ENCODE peak calls at places on chromosome 6, in ten cellular contexts. T is lower leg skin, I is testis, N is foreskin fibroblast, K is BE2C, F is IMR-90, M is fibroblast of mammary gland, G is cardiac fibroblast, Z is fibroblast of villous mesenchyme, W is left ventricle myocardium inferior. S is an unnamed sample.

GRCh38 chr6:134347916-134348805 is 30.2 kb upstream of the SGK1 start:
- DNase-seq in K (no peak), N (peak), M (peak), G (peak), W (peak), Z (peak), F (peak), I (no peak), T (no peak), S (peak)

GRCh38 chr6:129604321-129604720 is 105.7 kb downstream of the ARHGAP18 start:
- DNase-seq in I (no peak), G (no peak), F (no peak), N (no peak), W (no peak), T (no peak), Z (no peak), M (no peak), K (no peak), S (no peak)

GRCh38 chr6:106553440-106553839 is 75.9 kb downstream of the RTN4IP1 start:
- DNase-seq in N (no peak), F (no peak), G (no peak), W (no peak), I (no peak), T (no peak), Z (no peak), K (no peak), M (no peak), S (no peak)

GRCh38 chr6:86017236-86017635 is 374.6 kb upstream of the SYNCRIP start:
- DNase-seq in W (no peak), T (no peak), M (no peak), G (no peak), K (no peak), F (no peak), I (no peak), N (no peak), Z (no peak), S (no peak)

GRCh38 chr6:161366301-161366953 is 92.6 kb upstream of the AGPAT4 start:
- DNase-seq in Z (no peak), M (no peak), G (no peak), I (no peak), N (no peak), T (no peak), W (no peak), K (no peak), F (no peak), S (no peak)

GRCh38 chr6:158002951-158003853 is 21.5 kb downstream of the SYNJ2 start:
- DNase-seq in M (peak), W (peak), G (peak), K (no peak), I (no peak), Z (peak), F (peak), T (no peak), N (peak), S (peak)

GRCh38 chr6:133241901-133242760 is 974 bp downstream of the EYA4 start:
- DNase-seq in F (peak), T (no peak), I (peak), W (peak), Z (peak), M (peak), K (peak), G (peak), N (peak), S (no peak)

GRCh38 chr6:80520195-80520594 is 413.7 kb downstream of the BCKDHB start:
- DNase-seq in I (no peak), Z (peak), G (peak), W (no peak), T (no peak), N (peak), F (peak), K (no peak), M (peak), S (no peak)

GRCh38 chr6:142934190-142934589 is 10.8 kb downstream of the HIVEP2 start:
- DNase-seq in N (no peak), F (no peak), Z (peak), I (no peak), K (no peak), G (no peak), W (no peak), M (no peak), T (no peak), S (no peak)

GRCh38 chr6:118856301-118856700 is 37.7 kb upstream of the ASF1A start:
- DNase-seq in W (no peak), N (no peak), K (no peak), F (no peak), T (no peak), G (no peak), M (no peak), Z (no peak), I (no peak), S (no peak)

GRCh38 chr6:114049367-114049966 is 78.5 kb upstream of the HDAC2 start:
- DNase-seq in K (no peak), F (peak), I (no peak), T (no peak), G (no peak), Z (no peak), W (no peak), M (no peak), N (peak), S (no peak)

GRCh38 chr6:56087421-56087820 is 160.0 kb downstream of the COL21A1 start:
- DNase-seq in K (no peak), N (peak), I (no peak), Z (peak), G (peak), T (no peak), M (no peak), W (no peak), F (peak), S (no peak)

GRCh38 chr6:75204959-75205775 is 686 bp downstream of the COL12A1 start:
- DNase-seq in W (no peak), M (peak), G (peak), T (peak), N (peak), F (peak), I (no peak), K (no peak), Z (peak), S (no peak)

GRCh38 chr6:24923885-24924401 is 11.8 kb downstream of the RIPOR2 start:
- DNase-seq in Z (no peak), M (no peak), F (no peak), I (no peak), N (no peak), G (no peak), T (no peak), K (no peak), W (no peak), S (no peak)

GRCh38 chr6:132096245-132096644 is 145.1 kb upstream of the CCN2 start:
- DNase-seq in Z (no peak), I (no peak), W (no peak), N (peak), K (no peak), T (no peak), M (peak), G (no peak), F (no peak), S (no peak)

GRCh38 chr6:130577178-130577919 is 211.5 kb downstream of the TMEM200A start:
- DNase-seq in M (no peak), F (no peak), G (no peak), Z (no peak), W (no peak), T (no peak), N (no peak), I (no peak), K (no peak), S (no peak)

GRCh38 chr6:106227612-106228507 is 97.7 kb downstream of the ATG5 start:
- DNase-seq in N (no peak), G (no peak), F (no peak), M (no peak), W (no peak), T (no peak), K (no peak), Z (no peak), I (no peak), S (no peak)

GRCh38 chr6:35048631-35049083 is 92.5 kb downstream of the TCP11 start:
- DNase-seq in T (peak), Z (peak), I (peak), K (no peak), G (peak), N (peak), F (peak), W (no peak), M (peak), S (no peak)

GRCh38 chr6:35047265-35048011 is 93.7 kb downstream of the TCP11 start:
- DNase-seq in T (peak), W (no peak), Z (peak), N (peak), G (peak), I (no peak), M (peak), K (no peak), F (peak), S (peak)

GRCh38 chr6:35046862-35047261 is 94.3 kb downstream of the TCP11 start:
- DNase-seq in T (no peak), N (peak), G (no peak), W (no peak), K (no peak), F (no peak), I (no peak), Z (peak), M (no peak), S (no peak)

GRCh38 chr6:35049346-35049745 is 91.8 kb downstream of the TCP11 start:
- DNase-seq in I (no peak), K (no peak), W (no peak), M (no peak), Z (no peak), G (no peak), T (no peak), N (no peak), F (no peak), S (no peak)

GRCh38 chr6:35048031-35048613 is 93.0 kb downstream of the TCP11 start:
- DNase-seq in G (no peak), F (no peak), T (peak), M (no peak), Z (no peak), W (no peak), N (no peak), K (no peak), I (peak), S (no peak)
- H3K4me3 ChIP-seq in G (no peak), F (no peak), T (no peak), M (no peak), Z (no peak), W (peak), N (no peak), K (no peak), I (no peak), S (no peak)

GRCh38 chr6:37033255-37033654 is 27.8 kb downstream of the FGD2 start:
- DNase-seq in K (no peak), Z (no peak), G (peak), F (peak), T (no peak), W (no peak), I (no peak), M (no peak), N (peak), S (no peak)

GRCh38 chr6:37029249-37029959 is 23.9 kb downstream of the FGD2 start:
- DNase-seq in M (peak), K (peak), Z (peak), W (peak), T (no peak), N (peak), I (peak), F (peak), G (peak), S (peak)

GRCh38 chr6:37027811-37028469 is 22.5 kb downstream of the FGD2 start:
- DNase-seq in F (no peak), G (no peak), N (no peak), T (no peak), W (no peak), Z (no peak), I (no peak), M (no peak), K (no peak), S (no peak)

GRCh38 chr6:37032239-37032638 is 26.8 kb downstream of the FGD2 start:
- DNase-seq in K (no peak), M (no peak), W (no peak), T (no peak), F (no peak), G (no peak), I (no peak), N (no peak), Z (no peak), S (no peak)

GRCh38 chr6:37030599-37030998 is 25.1 kb downstream of the FGD2 start:
- DNase-seq in Z (no peak), T (no peak), F (no peak), K (no peak), G (no peak), M (no peak), I (no peak), N (no peak), W (no peak), S (no peak)
- TF ChIP-seq CTCF in Z (no peak), T (no peak), F (no peak), K (no peak), G (no peak), M (no peak), I (no peak), N (no peak), W (no peak), S (no peak)

GRCh38 chr6:33073431-33073871 is at the start of gene HLA-DPA1:
- DNase-seq in I (peak), N (peak), T (no peak), K (no peak), M (peak), Z (peak), G (peak), W (no peak), F (peak), S (no peak)
- H3K4me3 ChIP-seq in I (no peak), N (no peak), T (no peak), K (no peak), M (no peak), Z (no peak), G (no peak), W (peak), F (no peak), S (no peak)

GRCh38 chr6:170292778-170293164 is 1.9 kb upstream of the DLL1 start:
- DNase-seq in Z (peak), K (no peak), M (no peak), N (peak), G (no peak), F (no peak), T (no peak), W (no peak), I (no peak), S (no peak)
- TF ChIP-seq CTCF in Z (no peak), K (peak), M (no peak), N (no peak), G (peak), F (no peak), T (no peak), W (peak), I (no peak), S (no peak)

DNA sequence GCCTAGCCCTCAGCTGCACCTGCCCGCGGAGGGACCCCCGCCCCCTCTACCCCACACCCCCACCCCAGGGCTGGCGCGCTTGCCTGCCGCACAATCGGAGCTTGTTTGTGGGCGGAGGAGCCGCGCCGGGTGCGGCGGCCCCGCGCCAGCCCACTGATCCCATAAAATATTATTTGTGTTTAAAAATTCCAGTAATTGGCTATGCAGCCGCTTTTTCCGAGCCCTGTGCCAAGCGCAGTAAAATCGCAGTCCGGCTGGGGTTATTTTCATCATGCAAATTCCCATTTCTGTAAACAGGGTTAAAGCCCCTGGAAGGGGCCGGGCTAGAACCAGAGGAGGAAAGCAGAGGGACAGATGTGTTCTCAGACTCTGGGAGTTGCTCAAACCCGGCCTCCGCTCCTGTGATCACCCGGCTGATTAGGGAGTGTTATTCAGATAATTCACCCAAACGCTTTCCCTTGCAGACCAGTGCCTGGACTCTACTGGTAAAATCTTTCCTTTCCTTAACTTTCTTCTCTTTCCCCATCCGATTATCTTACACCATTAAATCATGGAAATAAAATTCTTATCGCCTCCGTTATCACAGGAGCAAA is 93.1 kb downstream of the NCR2 start:
- DNase-seq in I (peak), K (no peak), Z (peak), N (no peak), T (peak), G (no peak), W (no peak), F (no peak), M (no peak), S (peak)
- H3K4me3 ChIP-seq in I (peak), K (no peak), Z (peak), N (no peak), T (no peak), G (peak), W (peak), F (no peak), M (no peak), S (peak)

GRCh38 chr6:145508107-145508506 is 227.2 kb downstream of the EPM2A start:
- DNase-seq in G (peak), Z (no peak), K (no peak), M (no peak), W (no peak), N (peak), I (no peak), F (no peak), T (no peak), S (no peak)
- TF ChIP-seq CTCF in G (no peak), Z (peak), K (peak), M (peak), W (no peak), N (no peak), I (no peak), F (no peak), T (no peak), S (no peak)

S was measured in AG09309.